ENCODE peak calls at places on chromosomes 5 and 9, in ten cellular contexts. A is astrocyte, B is colonic mucosa, R is MM.1S, W is fibroblast of lung, F is H9, Y is SK-N-SH, S is IMR-90, I is PC-3, T is endothelial cell of umbilical vein. N is an unnamed sample.

GRCh38 chr9:102428305-102428704 is 566.8 kb upstream of the CYLC2 start:
- DNase-seq in A (no peak), T (no peak), B (no peak), Y (no peak), F (no peak), R (no peak), S (no peak), I (no peak), W (no peak), N (no peak)

GRCh38 chr5:166074839-166075481 is 2216.5 kb upstream of the WWC1 start:
- DNase-seq in W (no peak), B (no peak), I (no peak), T (no peak), S (no peak), R (no peak), Y (no peak), F (peak; percentile 59), A (no peak), N (no peak)

GRCh38 chr9:21817176-21817575 is 14.7 kb downstream of the MTAP start:
- DNase-seq in W (peak; percentile 76), T (no peak), S (peak; percentile 71), Y (no peak), R (no peak), F (no peak), I (no peak), A (peak; percentile 73), B (no peak), N (peak; percentile 50)

GRCh38 chr9:114898741-114899140 is 31.6 kb downstream of the TNFSF8 start:
- DNase-seq in W (no peak), F (no peak), B (peak; percentile 38), A (no peak), S (no peak), T (peak; percentile 81), I (no peak), Y (no peak), R (peak; percentile 96), N (no peak)

GRCh38 chr5:132830436-132831094 is at the start of gene SHROOM1:
- DNase-seq in A (peak; percentile 28), F (peak; percentile 66), T (peak; percentile 33), I (peak; percentile 68), W (peak; percentile 31), Y (peak; percentile 83), R (peak; percentile 85), B (peak; percentile 78), S (peak; percentile 27), N (peak; percentile 48)

GRCh38 chr5:92652735-92653134 is 928.3 kb downstream of the NR2F1-AS1 start:
- DNase-seq in A (no peak), Y (no peak), I (no peak), T (no peak), W (peak; percentile 74), B (no peak), R (peak; percentile 18), S (peak; percentile 71), F (no peak), N (no peak)

GRCh38 chr5:141039517-141039916 is 11.7 kb upstream of the PCDHB1 start:
- DNase-seq in S (no peak), R (no peak), A (no peak), T (no peak), I (peak; percentile 88), W (no peak), Y (peak; percentile 38), B (no peak), F (no peak), N (peak; percentile 4)

GRCh38 chr9:35935261-35935660 is 22.7 kb downstream of the OR2S2 start:
- DNase-seq in F (no peak), W (peak; percentile 47), B (no peak), I (no peak), S (peak; percentile 84), A (peak; percentile 75), R (no peak), T (no peak), Y (no peak), N (no peak)

GRCh38 chr5:179766021-179766725 is 27.6 kb upstream of the LTC4S start:
- DNase-seq in Y (peak; percentile 43), F (no peak), I (no peak), R (no peak), A (peak; percentile 79), T (peak; percentile 69), B (no peak), W (peak; percentile 31), S (peak; percentile 72), N (no peak)

DNA sequence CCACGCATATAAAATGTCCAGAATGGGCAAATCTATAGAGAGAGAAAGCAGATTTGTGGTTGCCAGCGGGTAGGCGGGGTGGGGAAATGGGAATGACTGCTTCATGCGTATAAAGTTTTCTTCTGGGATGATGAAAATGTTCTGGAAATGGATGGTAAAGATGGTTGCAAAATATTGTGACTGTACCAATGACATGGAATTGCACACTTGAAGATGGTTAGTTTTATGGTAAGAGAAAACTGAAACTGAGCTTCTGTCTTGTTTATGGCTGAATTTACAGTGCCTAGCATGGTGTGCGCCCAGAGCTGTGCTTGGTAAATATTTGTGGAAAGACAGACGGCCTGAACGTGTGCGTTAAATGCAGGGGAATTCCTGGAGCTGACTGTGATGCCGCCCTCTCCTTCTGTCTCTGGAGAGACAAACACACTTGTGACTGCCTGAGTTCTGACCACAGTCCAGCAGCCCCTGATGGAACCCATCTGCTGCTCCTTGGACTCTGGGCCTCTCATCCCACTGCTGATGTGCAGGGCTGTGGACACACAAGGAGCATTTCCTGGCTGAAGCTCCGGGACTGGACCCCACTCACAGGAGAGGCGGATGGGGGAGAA is 8.6 kb upstream of the PTGES start:
- DNase-seq in T (no peak), R (no peak), S (peak; percentile 92), I (no peak), F (no peak), B (peak; percentile 73), Y (no peak), A (peak; percentile 50), W (peak; percentile 94), N (no peak)
- H3K9ac ChIP-seq in T (no peak overlapping the region), R (no peak overlapping the region), S (peak overlapping the region; percentile 64), I (no peak overlapping the region), F (no peak overlapping the region), B (peak overlapping the region; percentile 42), Y (no peak overlapping the region), A (no peak overlapping the region), W (peak overlapping the region; percentile 38), N (no peak overlapping the region)

GRCh38 chr9:131276891-131277672 is 772 bp upstream of the FAM78A start:
- DNase-seq in W (no peak), A (no peak), R (peak; percentile 27), T (peak; percentile 29), F (no peak), B (no peak), Y (peak; percentile 68), S (no peak), I (no peak), N (no peak)
- TF ChIP-seq CTCF in W (no peak), A (no peak), R (no peak), T (no peak), F (no peak), B (no peak), Y (no peak), S (no peak), I (no peak), N (no peak)

GRCh38 chr5:138739938-138740337 is 13.3 kb upstream of the CTNNA1 start:
- DNase-seq in R (no peak), A (no peak), S (no peak), F (no peak), Y (no peak), B (no peak), W (no peak), I (no peak), T (no peak), N (no peak)

GRCh38 chr5:138737494-138738265 is 15.5 kb upstream of the CTNNA1 start:
- DNase-seq in S (no peak), Y (no peak), R (no peak), I (no peak), F (no peak), W (no peak), A (peak; percentile 20), B (no peak), T (no peak), N (peak; percentile 62)

GRCh38 chr5:138733509-138733908 is 19.7 kb upstream of the CTNNA1 start:
- DNase-seq in W (no peak), S (no peak), I (no peak), T (no peak), B (no peak), Y (no peak), F (no peak), A (no peak), R (no peak), N (no peak)

GRCh38 chr5:138743506-138743905 is 9.7 kb upstream of the CTNNA1 start:
- DNase-seq in Y (no peak), F (peak; percentile 45), R (no peak), W (no peak), I (no peak), B (no peak), A (peak; percentile 8), S (no peak), T (no peak), N (no peak)

GRCh38 chr5:138738399-138738798 is 14.8 kb upstream of the CTNNA1 start:
- DNase-seq in T (no peak), S (no peak), I (no peak), W (no peak), B (no peak), F (no peak), A (no peak), R (no peak), Y (no peak), N (no peak)
- H3K4me1 ChIP-seq in T (no peaks in the 10 kb centered on the region), S (no peaks in the 10 kb centered on the region), I (no peaks in the 10 kb centered on the region), W (peaks cover 2% of the 10 kb centered on the region), B (no peaks in the 10 kb centered on the region), F (no peaks in the 10 kb centered on the region), A (no peaks in the 10 kb centered on the region), R (peaks cover 18% of the 10 kb centered on the region), Y (no peaks in the 10 kb centered on the region), N (peaks cover 11% of the 10 kb centered on the region)

GRCh38 chr5:168327451-168327850 is 36.0 kb downstream of the WWC1 start:
- DNase-seq in S (no peak), T (no peak), I (no peak), B (no peak), A (no peak), Y (no peak), W (no peak), R (no peak), F (no peak), N (no peak)

GRCh38 chr5:168327019-168327421 is 35.6 kb downstream of the WWC1 start:
- DNase-seq in S (peak; percentile 73), A (peak; percentile 69), T (no peak), Y (no peak), R (no peak), F (no peak), I (peak; percentile 53), W (no peak), B (no peak), N (no peak)

GRCh38 chr5:168328804-168329203 is 37.4 kb downstream of the WWC1 start:
- DNase-seq in B (peak; percentile 83), W (peak; percentile 23), I (peak; percentile 30), S (peak; percentile 56), A (no peak), T (no peak), R (peak; percentile 96), Y (no peak), F (peak; percentile 84), N (no peak)

GRCh38 chr5:168327994-168328393 is 36.5 kb downstream of the WWC1 start:
- DNase-seq in T (no peak), F (no peak), B (no peak), I (no peak), A (peak; percentile 65), W (no peak), Y (no peak), S (peak; percentile 63), R (no peak), N (no peak)

DNA sequence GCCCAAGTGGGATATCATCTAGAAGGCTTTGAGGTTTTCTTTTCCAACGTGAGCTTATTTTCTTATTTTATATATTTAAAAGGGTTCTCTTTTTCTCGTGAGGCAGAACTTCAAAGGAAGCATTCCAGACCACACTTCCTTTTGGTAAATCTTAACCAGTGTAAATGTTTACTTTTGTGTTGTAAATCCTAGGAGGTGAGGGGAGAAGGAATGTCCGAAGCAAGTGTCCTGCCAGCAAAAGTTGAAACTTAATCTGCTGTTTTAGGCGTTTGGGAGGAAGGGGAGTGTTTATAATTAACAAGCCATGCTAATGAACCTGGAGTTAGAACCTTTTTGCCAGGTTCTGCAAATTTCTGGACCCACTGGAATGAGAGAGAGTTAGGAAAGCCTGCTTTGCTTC is 37.9 kb downstream of the WWC1 start:
- DNase-seq in T (no peak), W (no peak), R (no peak), Y (no peak), B (no peak), F (peak; percentile 24), S (peak; percentile 35), A (no peak), I (peak; percentile 57), N (no peak)
- H3K9ac ChIP-seq in T (no peak overlapping the region), W (no peak overlapping the region), R (peak overlapping the region; percentile 55), Y (no peak overlapping the region), B (peak overlapping the region; percentile 30), F (no peak overlapping the region), S (no peak overlapping the region), A (no peak overlapping the region), I (no peak overlapping the region), N (no peak overlapping the region)

N was measured in mammary epithelial cell.